ENCODE peak calls at places on chromosomes 1 and 21, in eight cellular contexts. Z, B, Y, V, S, E, R and O are unnamed samples.

GRCh38 chr21:33813832-33814231 is 101.8 kb downstream of the ATP5PO start:
- DNase-seq in V (no peak), B (no peak), R (no peak), S (no peak), Z (no peak), Y (no peak), E (no peak), O (no peak)

GRCh38 chr1:113871597-113872113 is at the start of gene PTPN22:
- DNase-seq in V (peak; percentile 57), R (no peak), B (peak; percentile 75), Y (no peak), S (peak; percentile 67), E (peak; percentile 76), Z (no peak), O (peak; percentile 35)

GRCh38 chr1:243713470-243714186 is 136.4 kb downstream of the AKT3 start:
- DNase-seq in R (no peak), B (no peak), Z (peak; percentile 49), V (no peak), E (peak; percentile 82), Y (peak; percentile 16), S (no peak), O (peak; percentile 55)

GRCh38 chr1:227037121-227037520 is 97.0 kb downstream of the COQ8A start:
- DNase-seq in B (no peak), E (no peak), R (no peak), Z (no peak), S (no peak), V (no peak), Y (no peak), O (no peak)

GRCh38 chr21:44337941-44338895 is 972 bp downstream of the CFAP410 start:
- DNase-seq in E (peak; percentile 56), R (peak; percentile 25), S (no peak), Z (peak; percentile 75), B (peak; percentile 60), V (peak; percentile 66), Y (peak; percentile 69), O (no peak)

GRCh38 chr1:15777913-15778707 is 19.5 kb downstream of the FBLIM1 start:
- DNase-seq in Y (no peak), B (no peak), V (no peak), Z (no peak), R (no peak), E (no peak), S (no peak), O (no peak)

GRCh38 chr1:221711156-221711577 is 30.7 kb downstream of the DUSP10 start:
- DNase-seq in E (no peak), V (no peak), Z (no peak), S (no peak), B (no peak), R (no peak), Y (no peak), O (no peak)

GRCh38 chr1:54362881-54363340 is 43.3 kb downstream of the SSBP3 start:
- DNase-seq in Y (no peak), B (no peak), E (peak; percentile 21), R (no peak), S (no peak), Z (peak; percentile 50), V (no peak), O (no peak)

GRCh38 chr1:42748461-42749410 is 8.7 kb upstream of the CLDN19 start:
- DNase-seq in R (no peak), S (no peak), B (no peak), E (no peak), Y (no peak), V (no peak), Z (no peak), O (no peak)

GRCh38 chr1:22380024-22380785 is 71.4 kb upstream of the ZBTB40 start:
- DNase-seq in Y (no peak), Z (no peak), R (no peak), S (no peak), B (peak; percentile 21), V (peak; percentile 46), E (no peak), O (no peak)

GRCh38 chr1:99725996-99726395 is 40.4 kb downstream of the FRRS1 start:
- DNase-seq in Y (no peak), Z (no peak), S (no peak), R (no peak), B (no peak), V (no peak), E (no peak), O (no peak)

DNA sequence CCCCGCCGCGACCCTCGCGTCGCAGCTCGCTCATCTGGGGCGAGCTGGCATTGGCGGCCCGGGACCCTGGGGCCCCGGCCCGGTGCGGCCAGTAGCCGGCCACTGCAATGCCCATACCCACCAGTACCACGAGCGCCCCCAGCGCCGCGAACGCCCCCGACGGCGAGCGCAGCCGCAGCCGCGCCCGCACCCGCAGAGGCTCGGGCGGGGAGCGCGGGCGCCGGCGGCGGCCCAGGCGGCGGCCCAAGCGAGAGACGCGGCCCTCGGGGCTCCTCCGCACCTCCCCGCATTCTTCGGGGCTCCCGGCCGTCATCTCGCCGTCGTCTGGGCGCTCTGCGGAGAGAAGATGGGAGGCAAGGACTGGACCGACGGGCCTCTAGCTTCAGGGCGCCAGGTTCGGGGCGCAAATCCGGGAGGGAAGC is 2.2 kb downstream of the TMEM200B start:
- DNase-seq in Z (peak; percentile 46), B (no peak), E (peak; percentile 24), Y (peak; percentile 33), S (no peak), V (no peak), R (no peak), O (no peak)
- TF ChIP-seq CTCF in Z (no peak), B (no peak), E (no peak), Y (no peak), S (peak; percentile 7), V (no peak), R (no peak), O (no peak)

GRCh38 chr1:52102336-52103013 is 39.4 kb upstream of the ZFYVE9 start:
- DNase-seq in V (no peak), Y (no peak), S (no peak), B (no peak), E (no peak), Z (no peak), R (no peak), O (no peak)

DNA sequence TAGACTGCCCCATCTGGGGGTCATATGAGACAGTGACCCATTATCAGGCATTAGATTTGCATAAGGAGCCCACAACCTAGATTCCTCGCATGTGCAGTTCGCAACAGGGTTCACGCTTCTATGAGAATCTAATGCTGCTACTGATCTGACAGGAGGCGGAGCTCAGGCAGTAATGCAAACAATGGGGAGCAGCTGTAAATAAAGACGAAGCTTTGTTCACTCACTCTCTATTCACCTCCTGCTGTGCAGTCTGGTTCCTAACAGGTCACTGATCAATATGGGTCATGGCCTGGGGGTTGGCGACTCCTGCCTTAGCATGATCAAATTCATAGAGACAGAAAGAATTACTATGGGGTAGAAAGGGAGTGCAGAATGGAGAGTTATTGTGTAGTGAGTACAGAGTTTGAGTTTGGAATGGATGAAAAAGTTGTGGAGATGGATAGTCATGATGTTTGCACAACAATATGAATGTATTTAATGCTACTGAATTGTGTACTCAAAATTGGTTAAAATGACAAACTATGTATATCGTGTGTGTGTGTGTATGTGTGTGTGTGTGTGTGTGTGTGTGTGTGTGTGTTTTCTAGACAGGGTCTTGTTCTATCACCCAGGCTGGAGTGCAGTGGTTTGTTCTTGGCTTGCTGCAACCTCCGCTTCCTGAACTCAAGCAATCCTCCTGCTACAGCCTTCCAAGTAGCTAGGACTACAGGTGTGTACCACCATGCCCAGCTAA is 42.2 kb downstream of the BTF3L4 start:
- DNase-seq in Z (no peak), Y (no peak), E (no peak), B (no peak), S (no peak), V (no peak), R (no peak), O (no peak)
- H3K4me3 ChIP-seq in Z (no peak overlapping the region), Y (no peak overlapping the region), E (no peak overlapping the region), B (no peak overlapping the region), S (no peak overlapping the region), V (no peak overlapping the region), R (no peak overlapping the region), O (no peak overlapping the region)

GRCh38 chr1:78079580-78079979 is 33.8 kb downstream of the GIPC2 start:
- DNase-seq in Y (no peak), V (peak; percentile 56), B (peak; percentile 12), S (no peak), E (peak; percentile 50), R (no peak), Z (no peak), O (no peak)

GRCh38 chr1:78080767-78081166 is 35.0 kb downstream of the GIPC2 start:
- DNase-seq in Y (no peak), B (no peak), R (no peak), S (no peak), V (no peak), E (no peak), Z (no peak), O (no peak)

GRCh38 chr1:78086697-78087096 is 40.9 kb downstream of the GIPC2 start:
- DNase-seq in V (no peak), R (no peak), S (no peak), E (no peak), Y (no peak), Z (no peak), B (no peak), O (no peak)

GRCh38 chr1:78078358-78078757 is 32.6 kb downstream of the GIPC2 start:
- DNase-seq in S (no peak), V (peak; percentile 68), Z (no peak), B (no peak), Y (no peak), E (no peak), R (no peak), O (no peak)

GRCh38 chr1:78081980-78082860 is 36.5 kb downstream of the GIPC2 start:
- DNase-seq in V (no peak), B (peak; percentile 25), R (no peak), Z (no peak), Y (no peak), S (no peak), E (peak; percentile 51), O (no peak)
- H3K36me3 ChIP-seq in V (no peaks in the 10 kb centered on the region), B (no peaks in the 10 kb centered on the region), R (no peaks in the 10 kb centered on the region), Z (no peaks in the 10 kb centered on the region), Y (no peaks in the 10 kb centered on the region), S (no peaks in the 10 kb centered on the region), E (no peaks in the 10 kb centered on the region), O (no peaks in the 10 kb centered on the region)

GRCh38 chr1:214583113-214583512 is 19.9 kb upstream of the CENPF start:
- DNase-seq in Z (no peak), B (no peak), V (peak; percentile 61), S (no peak), E (no peak), R (no peak), Y (no peak), O (no peak)

GRCh38 chr1:214583824-214584554 is 19.0 kb upstream of the CENPF start:
- DNase-seq in Y (no peak), B (no peak), Z (no peak), S (no peak), R (no peak), V (peak; percentile 60), E (no peak), O (no peak)

GRCh38 chr1:214587165-214587564 is 15.8 kb upstream of the CENPF start:
- DNase-seq in B (no peak), V (no peak), S (no peak), Z (no peak), R (no peak), Y (no peak), E (no peak), O (no peak)

GRCh38 chr1:214586621-214587020 is 16.4 kb upstream of the CENPF start:
- DNase-seq in V (no peak), B (no peak), E (no peak), R (no peak), Y (no peak), S (no peak), Z (no peak), O (no peak)

GRCh38 chr1:214584805-214585766 is 17.9 kb upstream of the CENPF start:
- DNase-seq in Y (no peak), S (no peak), R (no peak), V (peak; percentile 86), B (peak; percentile 80), E (peak; percentile 75), Z (no peak), O (no peak)
- TF ChIP-seq CTCF in Y (peak; percentile 55), S (peak; percentile 37), R (peak; percentile 80), V (peak; percentile 97), B (peak; percentile 68), E (peak; percentile 84), Z (peak; percentile 76), O (peak; percentile 75)